ENCODE peak calls at places on chromosomes 4 and X, in four cellular contexts. One of them, this sample, is unnamed.

GRCh38 chrX:41333744-41333993 is 293 bp upstream of the DDX3X start:
- DNase-seq in lung: peak; percentile 85
- DNase-seq in kidney epithelial cell: peak; percentile 57
- DNase-seq in fibroblast of lung: peak; percentile 83
- DNase-seq in this sample: no peak

GRCh38 chr4:127601029-127601428 is 31.7 kb upstream of the INTU start:
- DNase-seq in lung: no peak
- DNase-seq in fibroblast of lung: peak; percentile 5
- DNase-seq in kidney epithelial cell: no peak
- DNase-seq in this sample: no peak

GRCh38 chrX:134670241-134670811 is 12.1 kb upstream of the PLAC1 start:
- DNase-seq in kidney epithelial cell: peak; percentile 67
- DNase-seq in lung: peak; percentile 69
- DNase-seq in fibroblast of lung: peak; percentile 92
- DNase-seq in this sample: peak; percentile 29

GRCh38 chr4:15898902-15899301 is 39.6 kb downstream of the FGFBP1 start:
- DNase-seq in fibroblast of lung: peak; percentile 34
- DNase-seq in kidney epithelial cell: no peak
- DNase-seq in lung: no peak
- DNase-seq in this sample: no peak

GRCh38 chr4:123304151-123305021 is 92.2 kb upstream of the SPRY1 start:
- DNase-seq in lung: no peak
- DNase-seq in kidney epithelial cell: no peak
- DNase-seq in fibroblast of lung: no peak
- DNase-seq in this sample: no peak

GRCh38 chr4:127846765-127847164 is 33.9 kb upstream of the PLK4 start:
- DNase-seq in kidney epithelial cell: no peak
- DNase-seq in lung: no peak
- DNase-seq in fibroblast of lung: no peak
- DNase-seq in this sample: no peak

GRCh38 chrX:1463581-1464281 is 11.0 kb upstream of the ASMTL start:
- DNase-seq in lung: peak; percentile 11
- DNase-seq in fibroblast of lung: no peak
- DNase-seq in kidney epithelial cell: no peak
- DNase-seq in this sample: no peak

GRCh38 chr4:87076690-87077358 is 142.0 kb downstream of the AFF1 start:
- DNase-seq in kidney epithelial cell: no peak
- DNase-seq in lung: no peak
- DNase-seq in fibroblast of lung: no peak
- DNase-seq in this sample: no peak

GRCh38 chrX:19388741-19389140 is 45.0 kb downstream of the PDHA1 start:
- DNase-seq in kidney epithelial cell: no peak
- DNase-seq in fibroblast of lung: no peak
- DNase-seq in lung: no peak
- DNase-seq in this sample: no peak

GRCh38 chr4:152310223-152310622 is 225.7 kb downstream of the FBXW7 start:
- DNase-seq in fibroblast of lung: peak; percentile 91
- DNase-seq in lung: no peak
- DNase-seq in kidney epithelial cell: peak; percentile 91
- DNase-seq in this sample: no peak

GRCh38 chrX:135625995-135626394 is 87.4 kb upstream of the CT45A1 start:
- DNase-seq in lung: no peak
- DNase-seq in fibroblast of lung: no peak
- DNase-seq in kidney epithelial cell: no peak
- DNase-seq in this sample: peak; percentile 1

GRCh38 chrX:4320436-4320947 is 607.0 kb upstream of the PRKX start:
- DNase-seq in fibroblast of lung: no peak
- DNase-seq in kidney epithelial cell: no peak
- DNase-seq in lung: no peak
- DNase-seq in this sample: no peak

GRCh38 chr4:100189820-100190642 is at the start of gene DDIT4L:
- DNase-seq in fibroblast of lung: peak; percentile 35
- DNase-seq in lung: peak; percentile 46
- DNase-seq in kidney epithelial cell: no peak
- DNase-seq in this sample: peak; percentile 42

GRCh38 chr4:88411491-88412101 is 32.9 kb downstream of the HERC6 start:
- DNase-seq in lung: no peak
- DNase-seq in fibroblast of lung: no peak
- DNase-seq in kidney epithelial cell: no peak
- DNase-seq in this sample: no peak

GRCh38 chrX:153392642-153393321 is 8.4 kb downstream of the PNMA6E start:
- DNase-seq in fibroblast of lung: no peak
- DNase-seq in kidney epithelial cell: no peak
- DNase-seq in lung: no peak
- DNase-seq in this sample: no peak

GRCh38 chrX:41478397-41478911 is 31.3 kb downstream of the NYX start:
- DNase-seq in fibroblast of lung: no peak
- DNase-seq in lung: no peak
- DNase-seq in kidney epithelial cell: no peak
- DNase-seq in this sample: no peak

GRCh38 chr4:10192331-10192730 is 75.7 kb upstream of the WDR1 start:
- DNase-seq in kidney epithelial cell: no peak
- DNase-seq in lung: peak; percentile 14
- DNase-seq in fibroblast of lung: no peak
- DNase-seq in this sample: no peak

GRCh38 chr4:88866862-88867550 is 169.4 kb upstream of the NAP1L5 start:
- DNase-seq in kidney epithelial cell: no peak
- DNase-seq in fibroblast of lung: peak; percentile 17
- DNase-seq in lung: no peak
- DNase-seq in this sample: peak; percentile 83

GRCh38 chr4:162852642-162853041 is 314.0 kb downstream of the NAF1 start:
- DNase-seq in kidney epithelial cell: no peak
- DNase-seq in fibroblast of lung: no peak
- DNase-seq in lung: no peak
- DNase-seq in this sample: no peak

GRCh38 chr4:183852910-183853555 is 52.1 kb upstream of the STOX2 start:
- DNase-seq in lung: no peak
- DNase-seq in kidney epithelial cell: no peak
- DNase-seq in fibroblast of lung: no peak
- DNase-seq in this sample: no peak

GRCh38 chr4:93501946-93502345 is 326.6 kb upstream of the ATOH1 start:
- DNase-seq in fibroblast of lung: no peak
- DNase-seq in lung: no peak
- DNase-seq in kidney epithelial cell: no peak
- DNase-seq in this sample: no peak

GRCh38 chrX:100687128-100687527 is 43.1 kb downstream of the SRPX2 start:
- DNase-seq in lung: no peak
- DNase-seq in fibroblast of lung: no peak
- DNase-seq in kidney epithelial cell: no peak
- DNase-seq in this sample: no peak

GRCh38 chr4:7960790-7961655 is 21.4 kb upstream of the AFAP1 start:
- DNase-seq in lung: no peak
- DNase-seq in fibroblast of lung: peak; percentile 100
- DNase-seq in kidney epithelial cell: peak; percentile 94
- DNase-seq in this sample: peak; percentile 96

GRCh38 chr4:53656421-53656981 is 65.2 kb upstream of the LNX1 start:
- DNase-seq in lung: no peak
- DNase-seq in fibroblast of lung: no peak
- DNase-seq in kidney epithelial cell: no peak
- DNase-seq in this sample: no peak

GRCh38 chrX:14529288-14529989 is at the start of gene GLRA2:
- DNase-seq in fibroblast of lung: peak; percentile 5
- DNase-seq in lung: no peak
- DNase-seq in kidney epithelial cell: no peak
- DNase-seq in this sample: no peak

GRCh38 chr4:42630908-42631307 is 26.0 kb downstream of the ATP8A1 start:
- DNase-seq in lung: no peak
- DNase-seq in fibroblast of lung: no peak
- DNase-seq in kidney epithelial cell: no peak
- DNase-seq in this sample: no peak

GRCh38 chr4:169018406-169018805 is 8.4 kb upstream of the CBR4 start:
- DNase-seq in lung: no peak
- DNase-seq in fibroblast of lung: no peak
- DNase-seq in kidney epithelial cell: no peak
- DNase-seq in this sample: no peak

GRCh38 chr4:106775636-106776035 is 260.5 kb downstream of the DKK2 start:
- DNase-seq in lung: no peak
- DNase-seq in kidney epithelial cell: no peak
- DNase-seq in fibroblast of lung: no peak
- DNase-seq in this sample: no peak

GRCh38 chrX:9340619-9341304 is 124.1 kb upstream of the TBL1X start:
- DNase-seq in kidney epithelial cell: no peak
- DNase-seq in lung: peak; percentile 55
- DNase-seq in fibroblast of lung: peak; percentile 70
- DNase-seq in this sample: peak; percentile 20

GRCh38 chr4:3073158-3074077 is 920 bp downstream of the HTT-AS start:
- DNase-seq in kidney epithelial cell: no peak
- DNase-seq in lung: peak; percentile 31
- DNase-seq in fibroblast of lung: no peak
- DNase-seq in this sample: no peak

GRCh38 chr4:6375620-6376295 is 96.7 kb downstream of the PPP2R2C start:
- DNase-seq in lung: no peak
- DNase-seq in kidney epithelial cell: no peak
- DNase-seq in fibroblast of lung: no peak
- DNase-seq in this sample: no peak

GRCh38 chr4:6380746-6381411 is 91.5 kb downstream of the PPP2R2C start:
- DNase-seq in lung: no peak
- DNase-seq in kidney epithelial cell: no peak
- DNase-seq in fibroblast of lung: no peak
- DNase-seq in this sample: no peak

GRCh38 chr4:6379787-6380745 is 92.3 kb downstream of the PPP2R2C start:
- DNase-seq in fibroblast of lung: no peak
- DNase-seq in lung: no peak
- DNase-seq in kidney epithelial cell: no peak
- DNase-seq in this sample: no peak

GRCh38 chr4:6378493-6379445 is 93.6 kb downstream of the PPP2R2C start:
- DNase-seq in fibroblast of lung: no peak
- DNase-seq in lung: no peak
- DNase-seq in kidney epithelial cell: no peak
- DNase-seq in this sample: no peak

DNA sequence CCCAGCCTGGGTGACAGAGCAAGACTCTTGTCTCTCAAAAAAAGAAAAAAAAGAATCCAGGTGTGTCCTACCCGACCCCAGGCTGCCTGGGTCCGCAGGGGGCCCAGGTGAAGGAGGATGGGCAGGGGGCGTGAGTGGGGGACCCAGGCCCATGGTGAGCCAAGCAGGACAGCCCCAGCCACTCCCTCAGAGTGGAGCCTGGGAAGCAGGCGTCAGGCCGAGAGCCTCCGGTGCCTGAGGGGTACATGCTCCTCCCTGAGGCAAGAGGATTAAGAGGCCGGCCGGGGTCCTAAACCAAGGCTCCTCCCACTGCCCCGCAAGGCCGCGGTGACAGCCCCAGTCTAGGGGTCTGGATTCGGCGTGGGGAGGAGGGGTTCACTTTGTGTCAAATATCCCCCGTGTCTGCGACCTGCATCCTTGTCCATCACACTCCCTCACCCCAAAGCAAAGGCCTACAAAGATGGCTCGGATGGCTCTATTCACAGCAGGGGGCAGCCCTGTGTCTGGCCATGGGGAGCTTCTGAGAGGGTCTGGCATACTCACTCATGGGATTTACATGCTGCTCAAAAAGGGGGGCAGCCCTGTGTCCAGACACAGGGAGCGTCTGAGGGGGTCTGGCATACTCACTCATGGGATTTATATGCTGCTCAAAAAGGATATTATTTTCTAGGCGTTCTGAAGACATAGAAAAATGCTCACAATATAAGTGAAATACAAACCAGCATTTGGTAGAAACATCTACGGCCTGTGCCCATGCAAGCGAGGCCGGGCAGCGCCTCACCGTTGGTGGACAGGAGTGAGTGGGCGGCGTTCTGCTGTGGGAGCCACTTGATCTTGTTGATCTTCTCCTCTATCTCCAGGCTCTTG is 94.6 kb downstream of the PPP2R2C start:
- DNase-seq in fibroblast of lung: no peak
- DNase-seq in lung: no peak
- DNase-seq in kidney epithelial cell: no peak
- DNase-seq in this sample: no peak
- H3K27me3 ChIP-seq in fibroblast of lung: no peaks in the 10 kb centered on the region
- H3K27me3 ChIP-seq in lung: peaks cover 4% of the 10 kb centered on the region
- H3K27me3 ChIP-seq in kidney epithelial cell: peaks cover 19% of the 10 kb centered on the region
- H3K27me3 ChIP-seq in this sample: no peaks in the 10 kb centered on the region

DNA sequence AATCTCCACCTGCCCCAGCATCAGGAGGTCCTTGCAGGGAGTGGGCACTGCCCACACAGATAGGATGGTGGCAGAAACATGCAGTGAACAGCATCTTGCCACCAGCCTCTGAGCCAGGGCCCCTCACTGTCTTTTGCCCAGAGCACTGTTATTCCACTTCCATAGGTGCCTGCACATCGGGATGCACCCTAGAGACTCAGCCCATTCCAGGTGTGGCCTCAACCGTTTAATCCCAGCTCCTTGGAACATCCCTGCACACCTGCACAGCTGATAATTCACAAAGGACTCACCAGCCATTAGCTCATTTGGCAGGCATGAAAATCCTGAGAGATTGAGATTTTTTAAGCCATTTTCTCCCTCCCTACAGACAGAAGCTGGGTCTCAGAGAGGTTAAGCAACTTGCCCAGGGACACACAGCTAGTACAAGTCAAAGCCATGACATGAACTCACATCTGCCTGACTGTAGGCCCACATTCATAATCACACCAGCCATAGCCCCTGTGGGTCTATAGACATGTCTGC is 116.3 kb downstream of the EFNB1 start:
- DNase-seq in fibroblast of lung: no peak
- DNase-seq in lung: peak; percentile 14
- DNase-seq in kidney epithelial cell: no peak
- DNase-seq in this sample: no peak
- H3K27me3 ChIP-seq in fibroblast of lung: peaks cover 4% of the 10 kb centered on the region
- H3K27me3 ChIP-seq in lung: no peaks in the 10 kb centered on the region
- H3K27me3 ChIP-seq in kidney epithelial cell: no peaks in the 10 kb centered on the region
- H3K27me3 ChIP-seq in this sample: no peaks in the 10 kb centered on the region

GRCh38 chr4:84393193-84393592 is 105.9 kb downstream of the NKX6-1 start:
- DNase-seq in lung: no peak
- DNase-seq in fibroblast of lung: no peak
- DNase-seq in kidney epithelial cell: no peak
- DNase-seq in this sample: no peak
- H3K27me3 ChIP-seq in lung: no peaks in the 10 kb centered on the region
- H3K27me3 ChIP-seq in fibroblast of lung: no peaks in the 10 kb centered on the region
- H3K27me3 ChIP-seq in kidney epithelial cell: no peaks in the 10 kb centered on the region
- H3K27me3 ChIP-seq in this sample: no peaks in the 10 kb centered on the region

DNA sequence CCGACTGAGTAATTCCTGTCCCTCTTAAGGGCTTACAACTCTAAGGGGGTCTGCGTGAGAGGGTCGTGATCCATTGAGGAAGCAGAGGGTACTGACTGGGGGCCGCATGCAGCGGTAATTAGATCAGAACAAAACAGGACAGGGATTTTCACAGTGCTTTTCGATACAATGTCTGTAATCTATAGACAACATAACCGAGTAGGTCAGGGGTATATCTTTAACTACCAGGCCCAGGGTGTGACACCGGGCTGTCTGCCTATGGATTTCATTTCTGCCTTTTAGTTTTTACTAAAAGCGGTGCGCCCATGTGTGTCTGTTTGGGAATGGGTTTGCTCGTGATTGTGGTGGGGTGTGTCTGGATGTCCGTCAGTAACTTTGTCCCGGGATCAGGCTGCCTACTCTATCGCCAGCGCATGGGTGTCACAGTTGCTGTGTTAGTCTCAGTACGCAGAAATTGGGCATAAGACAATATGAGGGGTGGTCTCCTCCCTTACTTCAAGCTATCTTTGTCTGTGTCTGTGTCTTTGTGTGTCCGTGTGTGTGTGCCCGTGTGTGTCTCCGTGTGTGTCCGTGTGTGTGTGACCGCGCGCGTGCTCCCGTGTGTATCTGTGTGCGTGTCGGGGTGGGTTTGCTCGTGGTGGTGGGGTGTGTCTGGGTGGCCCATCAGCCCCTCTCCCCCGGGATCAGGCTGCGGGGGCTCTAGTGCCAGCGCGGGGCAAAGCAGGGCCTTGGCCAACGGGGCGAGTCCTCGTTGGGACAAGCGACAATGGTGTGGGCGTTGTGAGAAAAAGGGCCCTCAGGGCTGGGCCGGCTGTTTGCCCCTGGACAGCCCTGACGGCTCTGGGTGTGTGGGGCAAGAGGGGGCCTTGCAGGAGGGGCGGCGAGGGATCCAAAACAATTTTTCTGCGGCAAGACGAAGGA is 10.4 kb downstream of the FRG2 start:
- DNase-seq in kidney epithelial cell: no peak
- DNase-seq in lung: no peak
- DNase-seq in fibroblast of lung: no peak
- DNase-seq in this sample: no peak
- H3K27me3 ChIP-seq in kidney epithelial cell: peaks cover 68% of the 10 kb centered on the region
- H3K27me3 ChIP-seq in lung: peaks cover 20% of the 10 kb centered on the region
- H3K27me3 ChIP-seq in fibroblast of lung: peaks cover 45% of the 10 kb centered on the region
- H3K27me3 ChIP-seq in this sample: peaks cover 71% of the 10 kb centered on the region